ENCODE peak calls at places on chromosomes 13 and 19, in eight cellular contexts. One of them, this sample, is unnamed.

GRCh38 chr19:5001547-5002131 is 32.7 kb downstream of the KDM4B start:
- DNase-seq in stimulated activated CD8-positive, alpha-beta memory T cell treated with anti-CD3 and anti-CD28 coated beads, Interleukin-15, amount 100 ng/mL, for 24 hours: peak
- DNase-seq in astrocyte of the hippocampus: peak
- DNase-seq in lower leg skin: no peak
- DNase-seq in fibroblast of pulmonary artery: peak
- DNase-seq in ascending aorta: no peak
- DNase-seq in foreskin fibroblast: peak
- DNase-seq in tibial artery: no peak
- DNase-seq in this sample: peak

GRCh38 chr19:2488405-2488941 is 12.5 kb downstream of the GADD45B start:
- DNase-seq in foreskin fibroblast: no peak
- DNase-seq in ascending aorta: no peak
- DNase-seq in lower leg skin: no peak
- DNase-seq in astrocyte of the hippocampus: no peak
- DNase-seq in fibroblast of pulmonary artery: no peak
- DNase-seq in stimulated activated CD8-positive, alpha-beta memory T cell treated with anti-CD3 and anti-CD28 coated beads, Interleukin-15, amount 100 ng/mL, for 24 hours: no peak
- DNase-seq in tibial artery: no peak
- DNase-seq in this sample: no peak

GRCh38 chr13:104140557-104140956 is 1074.3 kb upstream of the SLC10A2 start:
- DNase-seq in fibroblast of pulmonary artery: peak
- DNase-seq in lower leg skin: no peak
- DNase-seq in stimulated activated CD8-positive, alpha-beta memory T cell treated with anti-CD3 and anti-CD28 coated beads, Interleukin-15, amount 100 ng/mL, for 24 hours: no peak
- DNase-seq in foreskin fibroblast: no peak
- DNase-seq in ascending aorta: no peak
- DNase-seq in astrocyte of the hippocampus: peak
- DNase-seq in tibial artery: no peak
- DNase-seq in this sample: no peak

GRCh38 chr19:10624585-10624984 is 768 bp upstream of the SLC44A2 start:
- DNase-seq in lower leg skin: no peak
- DNase-seq in astrocyte of the hippocampus: no peak
- DNase-seq in fibroblast of pulmonary artery: no peak
- DNase-seq in ascending aorta: no peak
- DNase-seq in stimulated activated CD8-positive, alpha-beta memory T cell treated with anti-CD3 and anti-CD28 coated beads, Interleukin-15, amount 100 ng/mL, for 24 hours: no peak
- DNase-seq in foreskin fibroblast: no peak
- DNase-seq in tibial artery: no peak
- DNase-seq in this sample: no peak

GRCh38 chr13:30711375-30711774 is 24.0 kb upstream of the ALOX5AP start:
- DNase-seq in fibroblast of pulmonary artery: peak
- DNase-seq in ascending aorta: peak
- DNase-seq in astrocyte of the hippocampus: no peak
- DNase-seq in stimulated activated CD8-positive, alpha-beta memory T cell treated with anti-CD3 and anti-CD28 coated beads, Interleukin-15, amount 100 ng/mL, for 24 hours: no peak
- DNase-seq in lower leg skin: no peak
- DNase-seq in foreskin fibroblast: peak
- DNase-seq in tibial artery: no peak
- DNase-seq in this sample: no peak

GRCh38 chr13:109408596-109409382 is 377.6 kb downstream of the IRS2 start:
- DNase-seq in astrocyte of the hippocampus: no peak
- DNase-seq in foreskin fibroblast: no peak
- DNase-seq in tibial artery: no peak
- DNase-seq in lower leg skin: no peak
- DNase-seq in fibroblast of pulmonary artery: no peak
- DNase-seq in ascending aorta: no peak
- DNase-seq in stimulated activated CD8-positive, alpha-beta memory T cell treated with anti-CD3 and anti-CD28 coated beads, Interleukin-15, amount 100 ng/mL, for 24 hours: no peak
- DNase-seq in this sample: no peak

GRCh38 chr13:41588899-41589298 is 131.5 kb downstream of the RGCC start:
- DNase-seq in astrocyte of the hippocampus: peak
- DNase-seq in lower leg skin: no peak
- DNase-seq in ascending aorta: no peak
- DNase-seq in foreskin fibroblast: peak
- DNase-seq in stimulated activated CD8-positive, alpha-beta memory T cell treated with anti-CD3 and anti-CD28 coated beads, Interleukin-15, amount 100 ng/mL, for 24 hours: no peak
- DNase-seq in tibial artery: no peak
- DNase-seq in fibroblast of pulmonary artery: peak
- DNase-seq in this sample: peak

GRCh38 chr13:24741791-24742190 is 22.2 kb upstream of the RNF17 start:
- DNase-seq in ascending aorta: no peak
- DNase-seq in foreskin fibroblast: no peak
- DNase-seq in fibroblast of pulmonary artery: no peak
- DNase-seq in lower leg skin: no peak
- DNase-seq in astrocyte of the hippocampus: no peak
- DNase-seq in tibial artery: no peak
- DNase-seq in stimulated activated CD8-positive, alpha-beta memory T cell treated with anti-CD3 and anti-CD28 coated beads, Interleukin-15, amount 100 ng/mL, for 24 hours: no peak
- DNase-seq in this sample: no peak

GRCh38 chr19:4316940-4317339 is 12.5 kb downstream of the FSD1 start:
- DNase-seq in lower leg skin: no peak
- DNase-seq in foreskin fibroblast: no peak
- DNase-seq in stimulated activated CD8-positive, alpha-beta memory T cell treated with anti-CD3 and anti-CD28 coated beads, Interleukin-15, amount 100 ng/mL, for 24 hours: no peak
- DNase-seq in tibial artery: no peak
- DNase-seq in ascending aorta: no peak
- DNase-seq in astrocyte of the hippocampus: no peak
- DNase-seq in fibroblast of pulmonary artery: no peak
- DNase-seq in this sample: no peak